ENCODE peak calls at places on chromosomes 6 and 20, in nine cellular contexts. V is fibroblast of the aortic adventitia, Z is Peyer's patch, F is upper lobe of right lung, Q is GM23338, S is GM12865, X is adrenal gland, K is cardiac muscle cell, O is GM20000. A is an unnamed sample.

GRCh38 chr20:17518339-17519052 is 12.7 kb downstream of the BFSP1 start:
- DNase-seq in Q (peak; percentile 37), O (no peak), X (peak; percentile 55), K (no peak), Z (no peak), S (no peak), V (no peak), F (no peak), A (no peak)

GRCh38 chr6:11428895-11429294 is 108.7 kb upstream of the TMEM170B start:
- DNase-seq in Q (peak; percentile 30), V (no peak), K (no peak), X (no peak), F (no peak), O (no peak), S (peak; percentile 90), Z (no peak), A (no peak)

GRCh38 chr6:624979-625378 is 31.9 kb downstream of the HUS1B start:
- DNase-seq in O (peak; percentile 44), Q (peak; percentile 57), F (no peak), S (no peak), Z (peak; percentile 23), K (peak; percentile 69), X (no peak), V (peak; percentile 51), A (no peak)

GRCh38 chr6:108803982-108804490 is 44.2 kb upstream of the ARMC2 start:
- DNase-seq in V (no peak), S (no peak), O (no peak), X (no peak), K (no peak), Z (no peak), F (no peak), Q (no peak), A (no peak)

GRCh38 chr6:134278000-134278399 is 39.9 kb downstream of the SGK1 start:
- DNase-seq in O (no peak), V (no peak), X (no peak), S (no peak), K (no peak), Q (peak; percentile 27), Z (no peak), F (no peak), A (no peak)

GRCh38 chr20:710762-711120 is 35.1 kb upstream of the SCRT2 start:
- DNase-seq in S (no peak), Z (no peak), O (no peak), V (no peak), X (no peak), Q (peak; percentile 40), F (peak; percentile 51), K (no peak), A (no peak)

GRCh38 chr6:41371992-41372525 is 36.7 kb downstream of the NCR2 start:
- DNase-seq in X (peak; percentile 29), O (peak; percentile 39), Z (no peak), F (no peak), S (no peak), Q (peak; percentile 70), K (peak; percentile 44), V (peak; percentile 16), A (no peak)

GRCh38 chr6:92114091-92114490 is 1305.3 kb downstream of the EPHA7 start:
- DNase-seq in V (no peak), Z (no peak), O (no peak), X (no peak), S (no peak), F (no peak), Q (no peak), K (no peak), A (no peak)

GRCh38 chr20:49969946-49970345 is 12.8 kb upstream of the SNAI1 start:
- DNase-seq in F (no peak), Z (no peak), Q (no peak), V (no peak), K (no peak), X (no peak), S (no peak), O (no peak), A (no peak)

GRCh38 chr6:25665455-25665854 is 13.4 kb downstream of the SCGN start:
- DNase-seq in Q (no peak), X (no peak), Z (no peak), F (no peak), V (no peak), K (no peak), S (no peak), O (no peak), A (no peak)

GRCh38 chr6:81553246-81553645 is 199.2 kb downstream of the TENT5A start:
- DNase-seq in Q (no peak), O (no peak), Z (no peak), K (no peak), X (no peak), V (peak; percentile 53), F (no peak), S (no peak), A (no peak)

GRCh38 chr6:139605350-139605749 is 230.9 kb upstream of the CITED2 start:
- DNase-seq in K (no peak), Z (no peak), F (no peak), X (peak; percentile 35), V (peak; percentile 98), Q (no peak), O (no peak), S (no peak), A (no peak)

GRCh38 chr6:46956409-46956808 is 34.7 kb upstream of the ADGRF5 start:
- DNase-seq in Q (no peak), F (no peak), O (no peak), V (no peak), K (no peak), X (no peak), S (no peak), Z (no peak), A (no peak)

GRCh38 chr6:44222987-44223470 is 366 bp upstream of the SLC29A1 start:
- DNase-seq in V (no peak), F (no peak), Q (peak; percentile 28), Z (no peak), X (no peak), S (no peak), K (no peak), O (no peak), A (no peak)

GRCh38 chr6:113632220-113632864 is 224.8 kb upstream of the MARCKS start:
- DNase-seq in X (peak; percentile 53), K (no peak), V (peak; percentile 94), Q (no peak), S (peak; percentile 94), Z (no peak), O (peak; percentile 33), F (no peak), A (no peak)

GRCh38 chr20:2125474-2126112 is 24.0 kb downstream of the STK35 start:
- DNase-seq in F (no peak), Z (no peak), O (no peak), K (no peak), X (no peak), S (no peak), V (no peak), Q (no peak), A (no peak)
- TF ChIP-seq CTCF in F (no peak), Z (no peak), O (no peak), K (no peak), X (no peak), S (no peak), V (no peak), Q (no peak), A (no peak)

DNA sequence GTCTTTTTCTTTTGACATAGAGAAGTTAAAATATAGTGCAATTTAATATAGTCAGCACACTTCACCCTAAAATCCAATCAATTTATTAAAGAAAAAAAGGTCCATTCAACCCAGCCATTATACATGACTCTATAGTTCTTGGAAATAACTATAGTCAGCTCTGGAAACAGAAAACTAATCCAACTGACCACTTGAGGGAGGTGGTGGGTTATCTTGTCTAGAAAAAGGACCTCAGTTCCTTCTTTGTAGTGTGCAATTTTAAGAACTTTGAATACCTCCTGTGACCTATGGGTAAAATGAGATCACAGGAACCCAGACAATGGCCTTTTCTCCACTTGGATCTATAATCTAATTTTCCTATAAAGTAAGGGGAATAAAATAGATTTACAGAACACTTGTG is 163.6 kb upstream of the CENPW start:
- DNase-seq in V (peak; percentile 61), S (no peak), O (no peak), K (peak; percentile 20), F (no peak), Q (peak; percentile 48), Z (no peak), X (no peak), A (no peak)
- TF ChIP-seq CTCF in V (peak; percentile 39), S (peak; percentile 21), O (no peak), K (peak; percentile 42), F (no peak), Q (peak; percentile 69), Z (peak; percentile 16), X (no peak), A (no peak)

DNA sequence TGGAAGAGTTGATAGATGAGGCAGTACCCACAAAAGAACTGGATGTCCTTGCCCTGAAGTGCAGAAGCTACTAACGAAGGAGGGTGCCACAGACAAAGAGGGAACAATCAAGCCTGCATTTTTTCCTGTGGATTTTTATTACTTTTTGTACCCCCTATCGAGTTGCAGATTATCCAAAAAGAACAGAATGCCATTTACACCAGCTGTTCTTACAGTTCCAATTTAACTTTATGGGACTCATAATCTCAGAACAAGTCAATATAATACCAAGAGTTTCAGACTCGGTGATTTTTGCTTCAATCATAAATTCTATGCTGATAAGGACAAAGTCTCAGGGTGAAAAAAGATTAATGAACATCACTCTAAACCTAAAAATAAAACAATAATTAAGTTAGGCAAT is 4.0 kb upstream of the CNKSR3 start:
- DNase-seq in S (no peak), Z (no peak), Q (no peak), K (no peak), V (no peak), F (no peak), O (no peak), X (no peak), A (no peak)
- TF ChIP-seq CTCF in S (no peak), Z (no peak), Q (no peak), K (no peak), V (no peak), F (no peak), O (no peak), X (no peak), A (no peak)

GRCh38 chr20:52749020-52749419 is 223.1 kb upstream of the TSHZ2 start:
- DNase-seq in Z (no peak), F (no peak), O (no peak), Q (no peak), S (no peak), K (no peak), V (peak; percentile 5), X (no peak), A (no peak)

GRCh38 chr20:52746768-52747167 is 225.4 kb upstream of the TSHZ2 start:
- DNase-seq in Z (no peak), O (no peak), Q (no peak), S (no peak), X (no peak), K (no peak), V (no peak), F (no peak), A (no peak)

GRCh38 chr20:52746190-52746589 is 226.0 kb upstream of the TSHZ2 start:
- DNase-seq in S (no peak), Q (peak; percentile 76), X (no peak), F (no peak), O (no peak), K (peak; percentile 18), Z (no peak), V (no peak), A (no peak)

GRCh38 chr20:52748235-52748950 is 223.8 kb upstream of the TSHZ2 start:
- DNase-seq in S (no peak), V (peak; percentile 14), Z (no peak), K (no peak), O (no peak), Q (no peak), X (no peak), F (no peak), A (no peak)

GRCh38 chr20:52747736-52748135 is 224.4 kb upstream of the TSHZ2 start:
- DNase-seq in S (peak; percentile 1), V (peak; percentile 6), F (no peak), K (peak; percentile 35), Q (peak; percentile 75), O (no peak), Z (no peak), X (no peak), A (no peak)
- TF ChIP-seq CTCF in S (peak; percentile 16), V (peak; percentile 15), F (no peak), K (peak; percentile 53), Q (peak; percentile 49), O (no peak), Z (peak; percentile 5), X (peak; percentile 31), A (no peak)